ENCODE peak calls at places on chromosomes 7 and 10, in four cellular contexts. G, B, W and A are unnamed samples.
A peak's percentile ranks its signal among the peaks of the same experiment; 100 is the strongest.

GRCh38 chr10:80664071-80664680 is 126.5 kb downstream of the SH2D4B start:
- DNase-seq in G (peak; percentile 13), W (peak; percentile 91), B (peak; percentile 95), A (no peak)

GRCh38 chr7:97187067-97187466 is 69.6 kb downstream of the SDHAF3 start:
- DNase-seq in B (no peak), G (no peak), W (no peak), A (no peak)

GRCh38 chr7:37247881-37248280 is 200.8 kb downstream of the ELMO1 start:
- DNase-seq in G (no peak), B (no peak), W (no peak), A (no peak)

GRCh38 chr10:42646692-42647640 is 8.6 kb upstream of the ZNF33B start:
- DNase-seq in W (no peak), B (no peak), G (no peak), A (no peak)

GRCh38 chr7:46945328-46945727 is 636.6 kb downstream of the TNS3 start:
- DNase-seq in B (no peak), G (no peak), W (no peak), A (no peak)

GRCh38 chr10:26567349-26567721 is 129.2 kb downstream of the APBB1IP start:
- DNase-seq in G (no peak), B (no peak), W (no peak), A (no peak)

GRCh38 chr7:92836489-92837213 is at the start of gene CDK6:
- DNase-seq in B (peak; percentile 78), G (peak; percentile 52), W (peak; percentile 77), A (peak; percentile 66)

GRCh38 chr10:100731603-100732596 is 13.5 kb upstream of the PAX2 start:
- DNase-seq in G (no peak), W (no peak), B (no peak), A (no peak)

GRCh38 chr7:27101906-27102577 is 441 bp downstream of the HOXA2 start:
- DNase-seq in B (no peak), W (peak; percentile 59), G (no peak), A (no peak)

GRCh38 chr7:92729172-92729571 is 107.2 kb downstream of the CDK6 start:
- DNase-seq in B (no peak), W (no peak), G (no peak), A (no peak)

GRCh38 chr10:116861796-116862195 is 12.5 kb downstream of the ENO4 start:
- DNase-seq in B (no peak), W (no peak), G (no peak), A (no peak)

GRCh38 chr7:79452032-79452494 is 1.4 kb downstream of the MAGI2 start:
- DNase-seq in G (no peak), B (peak; percentile 65), W (peak; percentile 57), A (no peak)

GRCh38 chr7:156175003-156175402 is 362.7 kb upstream of the SHH start:
- DNase-seq in B (no peak), G (no peak), W (no peak), A (no peak)

GRCh38 chr10:72658696-72659400 is 33.0 kb upstream of the MICU1 start:
- DNase-seq in W (no peak), G (no peak), B (no peak), A (no peak)

GRCh38 chr10:84546609-84547008 is 218.2 kb downstream of the CCSER2 start:
- DNase-seq in G (no peak), W (no peak), B (no peak), A (no peak)

GRCh38 chr10:12980080-12980656 is 21.3 kb downstream of the CCDC3 start:
- DNase-seq in W (no peak), G (no peak), B (no peak), A (no peak)

GRCh38 chr10:6995339-6995738 is 415.3 kb upstream of the PRKCQ start:
- DNase-seq in B (no peak), W (no peak), G (no peak), A (no peak)

GRCh38 chr7:28018020-28018419 is 162.6 kb downstream of the JAZF1 start:
- DNase-seq in B (no peak), G (no peak), W (no peak), A (no peak)

GRCh38 chr7:131124867-131125266 is 202.8 kb upstream of the MKLN1 start:
- DNase-seq in W (no peak), G (no peak), B (no peak), A (no peak)

GRCh38 chr7:150927954-150928340 is 50.2 kb downstream of the KCNH2 start:
- DNase-seq in B (no peak), W (no peak), G (no peak), A (no peak)

GRCh38 chr10:102718220-102718619 is 3.8 kb downstream of the SFXN2 start:
- DNase-seq in W (no peak), B (no peak), G (no peak), A (no peak)

GRCh38 chr10:111879964-111880363 is 303.6 kb downstream of the GPAM start:
- DNase-seq in W (no peak), B (no peak), G (no peak), A (no peak)

GRCh38 chr10:30591249-30591670 is 38.3 kb downstream of the LYZL2 start:
- DNase-seq in W (no peak), G (no peak), B (peak; percentile 39), A (no peak)

GRCh38 chr10:80480852-80481251 is 26.7 kb downstream of the TSPAN14 start:
- DNase-seq in B (no peak), W (no peak), G (no peak), A (no peak)

GRCh38 chr10:106182542-106182941 is 982.0 kb downstream of the SORCS1 start:
- DNase-seq in G (no peak), B (no peak), W (no peak), A (no peak)

GRCh38 chr7:17939670-17940301 is 508 bp downstream of the SNX13 start:
- DNase-seq in G (peak; percentile 20), B (peak; percentile 44), W (peak; percentile 66), A (peak; percentile 61)

GRCh38 chr10:104230490-104230889 is 1.7 kb downstream of the CFAP43 start:
- DNase-seq in G (no peak), W (no peak), B (no peak), A (no peak)

GRCh38 chr7:39950473-39951155 is 558 bp downstream of the CDK13 start:
- DNase-seq in B (peak; percentile 60), W (peak; percentile 72), G (peak; percentile 26), A (peak; percentile 56)

GRCh38 chr10:119896061-119896655 is 3.6 kb downstream of the SEC23IP start:
- DNase-seq in G (no peak), W (no peak), B (no peak), A (no peak)

GRCh38 chr7:12674861-12675260 is 12.6 kb upstream of the ARL4A start:
- DNase-seq in B (peak; percentile 12), W (peak; percentile 18), G (no peak), A (no peak)

GRCh38 chr7:130927564-130927963 is 193.6 kb upstream of the KLF14 start:
- DNase-seq in B (no peak), G (no peak), W (no peak), A (no peak)